ENCODE peak calls at places on chromosome 5, in seven cellular contexts. H, Y, V, F, U, E and X are unnamed samples. For H3K27me3, the result is how much of the 10 kb centered on the place peaks cover.

GRCh38 chr5:64800926-64801325 is 32.2 kb downstream of the CWC27 start:
- DNase-seq in V (no peak), E (no peak), H (no peak), Y (no peak), U (no peak), F (no peak), X (no peak)

GRCh38 chr5:80641353-80641752 is 13.1 kb upstream of the MSH3 start:
- DNase-seq in E (no peak), F (no peak), V (no peak), Y (no peak), H (no peak), U (no peak), X (no peak)

GRCh38 chr5:125065736-125066135 is 319.3 kb upstream of the ZNF608 start:
- DNase-seq in E (no peak), H (no peak), V (no peak), F (no peak), Y (no peak), U (no peak), X (no peak)

GRCh38 chr5:669111-669841 is 23.9 kb downstream of the TPPP start:
- DNase-seq in E (no peak), V (peak), F (no peak), U (peak), H (peak), Y (no peak), X (no peak)

GRCh38 chr5:139660916-139661814 is 13.0 kb downstream of the CXXC5 start:
- DNase-seq in F (peak), Y (peak), V (peak), E (no peak), H (peak), U (no peak), X (peak)

GRCh38 chr5:177498013-177498847 is 826 bp upstream of the PDLIM7 start:
- DNase-seq in U (no peak), F (no peak), V (peak), H (no peak), E (no peak), Y (peak), X (no peak)

GRCh38 chr5:174542037-174542436 is 182.3 kb upstream of the MSX2 start:
- DNase-seq in F (no peak), H (no peak), E (no peak), Y (no peak), U (no peak), V (no peak), X (no peak)

GRCh38 chr5:54904425-54904824 is 81.0 kb downstream of the ESM1 start:
- DNase-seq in E (no peak), F (peak), Y (peak), V (peak), H (no peak), U (no peak), X (no peak)

GRCh38 chr5:81183811-81184748 is 49.0 kb upstream of the CKMT2 start:
- DNase-seq in F (no peak), Y (no peak), H (no peak), V (no peak), E (no peak), U (no peak), X (peak)

GRCh38 chr5:38557309-38557710 is 864 bp upstream of the LIFR start:
- DNase-seq in E (no peak), V (no peak), H (no peak), Y (no peak), F (no peak), U (no peak), X (no peak)

GRCh38 chr5:173016621-173017046 is 33.1 kb downstream of the ATP6V0E1 start:
- DNase-seq in H (no peak), Y (peak), U (no peak), F (no peak), V (peak), E (peak), X (peak)

GRCh38 chr5:130337179-130337888 is 433.1 kb downstream of the CHSY3 start:
- DNase-seq in H (no peak), U (no peak), Y (peak), V (peak), F (peak), E (no peak), X (peak)

GRCh38 chr5:68285857-68286611 is 70.5 kb downstream of the PIK3R1 start:
- DNase-seq in F (no peak), H (no peak), Y (no peak), U (peak), V (peak), E (no peak), X (peak)

GRCh38 chr5:90983148-90983547 is 400.0 kb downstream of the ARRDC3 start:
- DNase-seq in F (no peak), E (no peak), U (no peak), Y (peak), H (no peak), V (peak), X (peak)

GRCh38 chr5:77644443-77645157 is 6.1 kb upstream of the OTP start:
- DNase-seq in E (no peak), F (no peak), V (no peak), Y (no peak), U (no peak), H (no peak), X (peak)

GRCh38 chr5:77643654-77644404 is 5.3 kb upstream of the OTP start:
- DNase-seq in H (no peak), F (no peak), Y (no peak), U (no peak), V (no peak), E (no peak), X (peak)

GRCh38 chr5:77645995-77646639 is 7.6 kb upstream of the OTP start:
- DNase-seq in U (no peak), V (no peak), F (no peak), Y (no peak), H (no peak), E (no peak), X (no peak)

GRCh38 chr5:77642915-77643653 is 4.6 kb upstream of the OTP start:
- DNase-seq in E (no peak), V (no peak), H (no peak), U (no peak), F (no peak), Y (no peak), X (peak)

GRCh38 chr5:77645158-77645994 is 6.9 kb upstream of the OTP start:
- DNase-seq in E (no peak), F (no peak), V (peak), U (peak), Y (no peak), H (no peak), X (peak)
- H3K27me3 ChIP-seq in E (under half), F (half or more), V (half or more), U (half or more), Y (half or more), H (under half), X (under half)

GRCh38 chr5:32851774-32852173 is 140.7 kb downstream of the NPR3 start:
- DNase-seq in V (no peak), Y (no peak), H (no peak), F (no peak), E (no peak), U (no peak), X (no peak)
- H3K27ac ChIP-seq in V (no peak), Y (no peak), H (no peak), F (no peak), E (no peak), U (no peak), X (peak)

DNA sequence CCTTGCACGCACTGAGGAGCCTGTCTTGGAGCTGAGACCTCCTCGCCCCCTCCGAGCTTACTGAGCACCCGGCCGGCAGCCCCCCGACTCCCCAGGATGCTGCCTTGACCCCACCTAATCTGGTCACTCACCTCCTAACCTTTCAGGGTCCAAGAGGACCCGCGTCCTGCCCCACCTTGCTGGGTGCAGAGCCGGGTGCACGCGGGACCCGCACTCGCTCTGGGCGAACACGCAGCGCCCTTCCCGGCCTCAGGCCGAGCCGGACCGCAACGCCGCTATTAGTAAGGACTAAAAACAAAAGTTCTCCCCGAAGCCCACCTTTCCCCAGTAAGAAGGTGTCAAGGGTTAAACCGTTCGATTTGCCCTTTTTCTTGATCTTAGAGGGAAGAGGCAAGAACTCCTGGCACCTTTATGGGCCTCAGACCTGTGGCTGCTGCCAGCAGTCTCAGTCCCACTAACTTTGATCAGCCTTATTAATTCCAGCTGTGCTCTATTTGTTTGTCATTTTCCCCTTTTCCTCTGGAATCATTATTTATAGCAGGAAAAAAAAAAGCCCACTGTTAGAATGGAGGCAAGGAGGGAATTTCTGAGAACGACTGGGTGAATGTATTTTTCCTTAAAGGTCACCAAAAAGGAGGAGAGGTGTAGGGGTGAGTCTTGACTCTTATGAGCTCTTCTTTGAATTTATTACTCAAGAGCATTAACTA is 10.5 kb downstream of the IRX2 start:
- DNase-seq in E (no peak), Y (peak), V (peak), U (no peak), H (no peak), F (no peak), X (no peak)
- H3K27me3 ChIP-seq in E (under half), Y (under half), V (under half), U (under half), H (half or more), F (under half), X (under half)

GRCh38 chr5:96819806-96820205 is 12.1 kb upstream of the ERAP1 start:
- DNase-seq in U (no peak), F (no peak), H (no peak), V (no peak), E (no peak), Y (no peak), X (no peak)

GRCh38 chr5:96825243-96825642 is 17.5 kb upstream of the ERAP1 start:
- DNase-seq in F (no peak), H (no peak), V (no peak), E (no peak), U (no peak), Y (no peak), X (no peak)

GRCh38 chr5:96823900-96824351 is 16.2 kb upstream of the ERAP1 start:
- DNase-seq in V (peak), Y (peak), E (no peak), H (no peak), F (no peak), U (no peak), X (no peak)

GRCh38 chr5:96823060-96823459 is 15.3 kb upstream of the ERAP1 start:
- DNase-seq in E (no peak), V (no peak), U (peak), Y (no peak), H (no peak), F (no peak), X (no peak)

DNA sequence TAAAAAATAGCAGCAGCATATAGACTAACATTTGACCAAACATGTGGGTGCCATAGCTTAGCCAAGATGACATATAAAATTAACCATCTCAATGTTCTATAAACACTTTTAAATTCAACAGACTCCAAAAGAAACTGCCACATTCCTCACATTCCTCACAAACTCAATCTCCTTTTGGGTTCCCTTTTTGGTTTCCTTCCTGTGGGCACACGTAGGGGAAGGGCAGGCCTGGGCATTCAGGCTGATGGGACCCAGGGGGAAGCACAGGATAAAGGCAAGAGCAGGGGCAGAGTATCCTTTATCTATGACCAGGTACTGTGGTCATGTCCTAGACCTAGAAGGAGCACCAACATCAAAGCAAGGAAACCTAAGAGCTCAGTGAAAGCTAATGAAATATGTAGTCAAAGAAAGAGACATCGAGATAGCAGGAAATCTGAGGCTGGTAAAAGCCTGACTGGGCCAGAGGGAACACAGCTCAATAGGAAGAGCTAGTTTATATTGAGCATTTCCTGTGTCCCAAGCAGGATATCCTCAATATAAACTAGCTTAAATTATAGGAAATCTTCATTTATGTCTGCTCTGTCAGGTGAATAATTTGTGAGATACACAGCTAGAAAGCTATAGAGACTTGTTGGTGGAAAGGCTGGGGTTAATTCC is 13.6 kb upstream of the ERAP1 start:
- DNase-seq in Y (no peak), E (no peak), V (no peak), U (no peak), F (no peak), H (no peak), X (no peak)
- H3K27ac ChIP-seq in Y (peak), E (no peak), V (no peak), U (no peak), F (no peak), H (no peak), X (no peak)

DNA sequence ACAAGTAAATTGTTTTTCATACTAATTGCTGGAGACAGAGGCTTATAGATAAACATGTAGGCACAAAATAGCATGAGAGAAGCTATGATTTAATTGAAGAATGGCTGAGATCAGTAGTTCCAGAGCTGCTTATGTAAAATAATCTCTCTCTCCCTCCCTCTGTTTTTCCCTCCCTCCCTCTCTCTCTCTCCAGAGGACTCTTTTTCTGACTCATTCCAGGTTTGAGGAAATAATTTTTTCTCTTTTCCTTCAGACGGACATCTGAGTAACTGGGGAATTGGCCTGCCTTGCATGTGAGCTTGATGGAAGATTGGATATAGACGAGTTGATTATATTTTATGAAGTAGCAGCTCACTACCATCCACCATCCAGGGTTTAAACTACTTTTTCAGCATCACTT is 35.5 kb downstream of the KCTD16 start:
- DNase-seq in U (no peak), H (no peak), E (no peak), Y (no peak), F (no peak), V (peak), X (no peak)
- H3K27me3 ChIP-seq in U (under half), H (under half), E (under half), Y (under half), F (under half), V (under half), X (under half)

DNA sequence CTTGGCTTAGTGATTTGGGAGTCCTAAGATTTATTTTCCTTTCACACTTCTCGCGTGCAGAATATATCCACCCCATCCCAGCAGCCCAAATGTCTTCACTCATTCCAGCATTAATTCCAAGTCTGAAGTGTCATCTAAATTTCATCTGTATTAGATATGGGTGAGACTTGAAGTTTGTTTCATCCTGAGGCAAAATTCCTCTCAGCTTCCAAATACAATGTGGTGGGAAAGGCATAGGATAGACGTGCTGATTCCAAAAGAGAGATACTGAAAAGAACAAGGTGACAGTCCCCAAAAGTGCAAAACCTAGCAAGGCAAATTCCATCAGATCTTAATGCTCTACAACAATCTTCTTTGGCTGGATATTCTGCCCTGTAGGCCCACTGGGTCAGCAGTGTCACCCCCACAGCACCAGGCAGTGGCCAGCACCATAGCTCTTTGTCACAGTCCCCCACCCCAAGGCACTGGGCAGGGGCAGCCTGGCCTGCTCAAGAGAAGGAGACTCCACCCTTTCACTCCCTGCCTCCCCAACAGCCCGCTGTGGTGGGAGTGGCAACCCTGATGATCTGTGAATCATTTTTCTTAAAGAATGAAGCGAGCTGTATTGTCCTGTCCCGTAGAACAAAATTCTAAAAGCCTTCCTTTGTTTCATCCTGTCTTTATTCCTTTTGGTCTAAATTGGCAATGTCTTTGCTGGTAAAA is 2.7 kb upstream of the ADAM19 start:
- DNase-seq in E (no peak), H (no peak), F (no peak), U (no peak), V (no peak), Y (no peak), X (no peak)
- H3K27ac ChIP-seq in E (no peak), H (peak), F (no peak), U (no peak), V (no peak), Y (no peak), X (no peak)

GRCh38 chr5:62143268-62144229 is 162.5 kb upstream of the KIF2A start:
- DNase-seq in U (no peak), F (no peak), V (peak), H (no peak), E (no peak), Y (peak), X (peak)

GRCh38 chr5:62137628-62138027 is 168.4 kb upstream of the KIF2A start:
- DNase-seq in F (no peak), Y (no peak), U (no peak), E (no peak), H (no peak), V (no peak), X (no peak)

GRCh38 chr5:62142351-62142750 is 163.7 kb upstream of the KIF2A start:
- DNase-seq in Y (no peak), F (no peak), U (no peak), E (no peak), V (no peak), H (no peak), X (no peak)

GRCh38 chr5:62138607-62139006 is 167.4 kb upstream of the KIF2A start:
- DNase-seq in V (no peak), H (no peak), F (no peak), E (no peak), U (no peak), Y (no peak), X (no peak)

GRCh38 chr5:62139741-62140140 is 166.3 kb upstream of the KIF2A start:
- DNase-seq in U (no peak), F (no peak), V (no peak), E (no peak), H (no peak), Y (no peak), X (no peak)
- H3K27me3 ChIP-seq in U (under half), F (under half), V (under half), E (under half), H (under half), Y (under half), X (under half)

DNA sequence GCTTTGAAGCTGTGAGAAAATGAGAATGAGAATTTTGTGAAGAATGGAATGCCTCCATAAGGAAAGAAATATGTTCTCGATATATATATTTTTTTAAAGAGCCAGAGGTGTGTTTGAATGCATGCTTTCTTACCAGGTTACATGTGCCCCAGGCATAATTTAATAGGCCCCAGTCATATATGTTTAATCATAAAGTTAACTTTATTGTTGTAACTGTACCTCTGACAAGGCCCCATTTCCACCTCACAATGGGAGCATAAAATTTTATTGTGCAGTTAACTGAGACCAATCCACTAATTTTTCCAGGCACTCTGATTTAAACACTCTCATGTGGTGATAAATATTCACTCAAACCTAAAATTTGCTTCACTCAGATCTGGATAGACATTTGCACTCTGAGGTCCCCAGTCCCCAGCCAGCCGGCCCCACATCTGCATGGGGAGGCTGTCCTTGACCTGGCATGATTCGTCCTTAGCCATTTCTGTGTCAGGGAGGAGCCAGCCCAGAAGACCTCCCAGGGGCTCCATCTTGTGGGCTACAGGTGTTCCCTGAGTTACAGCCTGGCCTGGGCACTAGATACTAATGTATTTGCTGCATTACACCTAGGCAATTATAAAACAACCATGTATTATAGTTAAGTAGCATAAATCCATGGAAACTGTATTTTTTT is 245.8 kb downstream of the MTRR start:
- DNase-seq in Y (no peak), V (no peak), H (no peak), U (no peak), F (no peak), E (no peak), X (peak)
- H3K27ac ChIP-seq in Y (no peak), V (no peak), H (no peak), U (no peak), F (no peak), E (no peak), X (no peak)